ENCODE peak calls at places on chromosomes 12 and 14, in eight cellular contexts. R is fibroblast of lung; T is WTC11; D is AG04450; B is CD8-positive, alpha-beta T cell; N is spleen; Y is Calu3; E is CD4-positive, alpha-beta T cell. H is an unnamed sample.

GRCh38 chr12:90062799-90063198 is 354.2 kb upstream of the ATP2B1 start:
- DNase-seq in R (no peak), T (no peak), D (no peak), B (no peak), N (no peak), Y (no peak), E (no peak), H (no peak)

GRCh38 chr12:53989227-53990113 is 4.5 kb downstream of the HOXC10 start:
- DNase-seq in R (no peak), T (no peak), D (no peak), B (no peak), N (no peak), Y (peak), E (no peak), H (no peak)

GRCh38 chr12:127169321-127170270 is 1097.4 kb upstream of the TMEM132C start:
- DNase-seq in R (peak), T (no peak), D (no peak), B (no peak), N (no peak), Y (no peak), E (no peak), H (no peak)

GRCh38 chr12:45235087-45236025 is 19.5 kb downstream of the ANO6 start:
- DNase-seq in R (peak), T (peak), D (no peak), B (no peak), N (no peak), Y (peak), E (no peak), H (no peak)

GRCh38 chr12:34406228-34406995 is 384.1 kb downstream of the ALG10 start:
- DNase-seq in R (no peak), T (peak), D (no peak), B (no peak), N (peak), Y (no peak), E (no peak), H (peak)

GRCh38 chr12:18752280-18752920 is 14.5 kb downstream of the CAPZA3 start:
- DNase-seq in R (peak), T (peak), D (peak), B (no peak), N (no peak), Y (no peak), E (no peak), H (peak)

GRCh38 chr14:59127437-59127732 is 61.1 kb upstream of the DAAM1 start:
- DNase-seq in R (no peak), T (no peak), D (no peak), B (no peak), N (no peak), Y (no peak), E (no peak), H (no peak)

GRCh38 chr14:39384177-39384576 is 48.1 kb downstream of the FBXO33 start:
- DNase-seq in R (no peak), T (no peak), D (no peak), B (no peak), N (no peak), Y (no peak), E (no peak), H (no peak)

GRCh38 chr12:52929538-52929937 is 19.4 kb upstream of the KRT18 start:
- DNase-seq in R (no peak), T (no peak), D (no peak), B (no peak), N (no peak), Y (no peak), E (no peak), H (no peak)

GRCh38 chr14:96683575-96684289 is 113.5 kb upstream of the VRK1 start:
- DNase-seq in R (no peak), T (no peak), D (no peak), B (no peak), N (no peak), Y (no peak), E (no peak), H (no peak)

GRCh38 chr14:102770910-102771543 is 6.2 kb upstream of the TRAF3 start:
- DNase-seq in R (no peak), T (no peak), D (no peak), B (no peak), N (peak), Y (no peak), E (no peak), H (no peak)

GRCh38 chr14:66288511-66288910 is 197.7 kb upstream of the CCDC196 start:
- DNase-seq in R (no peak), T (no peak), D (no peak), B (no peak), N (no peak), Y (no peak), E (no peak), H (no peak)

GRCh38 chr14:74671789-74672188 is 41.1 kb downstream of the AREL1 start:
- DNase-seq in R (peak), T (no peak), D (peak), B (no peak), N (no peak), Y (no peak), E (no peak), H (no peak)

GRCh38 chr14:105867961-105868599 is 341.7 kb downstream of the TMEM121 start:
- DNase-seq in R (no peak), T (peak), D (no peak), B (peak), N (peak), Y (no peak), E (no peak), H (no peak)

GRCh38 chr14:95056476-95056875 is 100.9 kb downstream of the DICER1 start:
- DNase-seq in R (no peak), T (no peak), D (no peak), B (no peak), N (no peak), Y (peak), E (no peak), H (no peak)

GRCh38 chr14:95465358-95465757 is 51.1 kb downstream of the SYNE3 start:
- DNase-seq in R (no peak), T (no peak), D (no peak), B (no peak), N (no peak), Y (no peak), E (no peak), H (no peak)

GRCh38 chr12:93104535-93104934 is 175.4 kb upstream of the EEA1 start:
- DNase-seq in R (no peak), T (no peak), D (no peak), B (no peak), N (no peak), Y (no peak), E (no peak), H (no peak)

GRCh38 chr14:105061428-105062047 is 3.7 kb downstream of the GPR132 start:
- DNase-seq in R (no peak), T (no peak), D (no peak), B (peak), N (peak), Y (no peak), E (no peak), H (no peak)

GRCh38 chr14:20118795-20119194 is 8.3 kb downstream of the OR4K17 start:
- DNase-seq in R (no peak), T (no peak), D (no peak), B (no peak), N (no peak), Y (no peak), E (no peak), H (no peak)

GRCh38 chr12:6548556-6549378 is 7.1 kb downstream of the IFFO1 start:
- DNase-seq in R (peak), T (no peak), D (no peak), B (no peak), N (no peak), Y (no peak), E (no peak), H (no peak)

GRCh38 chr14:43778607-43778955 is 728.5 kb downstream of the FSCB start:
- DNase-seq in R (no peak), T (no peak), D (no peak), B (no peak), N (no peak), Y (no peak), E (no peak), H (no peak)

DNA sequence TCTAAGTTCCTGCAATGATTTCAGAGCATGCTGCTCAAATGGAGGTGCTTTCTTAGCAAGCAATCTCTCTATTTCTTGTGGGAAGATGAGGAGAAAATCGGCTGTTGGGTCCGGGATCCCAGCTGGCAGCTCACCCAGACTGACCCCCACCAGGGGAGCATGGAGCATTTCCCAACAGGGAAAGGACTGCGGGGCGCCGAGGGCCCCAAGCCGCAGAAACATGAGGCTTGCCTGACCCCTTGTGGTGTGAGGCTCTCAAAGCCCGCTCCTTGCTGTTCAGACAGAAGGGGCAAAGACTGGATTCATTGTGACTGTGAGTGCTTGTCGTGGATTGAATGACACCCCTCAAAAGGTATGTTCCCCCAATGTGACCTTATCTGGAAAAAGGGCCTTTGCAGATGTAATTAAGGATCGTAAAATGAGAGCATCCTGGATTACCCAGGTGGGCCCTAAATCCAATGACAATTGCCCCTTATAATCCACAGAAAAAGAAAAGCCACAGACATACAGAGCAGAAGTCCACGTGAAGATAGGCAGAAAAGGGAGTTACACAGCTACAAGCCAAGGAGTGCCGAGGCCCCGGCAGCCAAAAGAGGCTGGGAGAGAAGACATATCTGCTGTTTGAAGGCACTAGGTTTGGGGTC is 116.3 kb upstream of the VASH1 start:
- DNase-seq in R (peak), T (peak), D (no peak), B (no peak), N (no peak), Y (peak), E (no peak), H (peak)
- TF ChIP-seq CTCF in R (peak), T (peak), D (peak), B (no peak), N (no peak), Y (peak), E (no peak), H (peak)

GRCh38 chr12:55067701-55068100 is 47.9 kb downstream of the NEUROD4 start:
- DNase-seq in R (no peak), T (no peak), D (no peak), B (no peak), N (no peak), Y (no peak), E (no peak), H (no peak)

GRCh38 chr12:55073043-55074022 is 52.9 kb upstream of the OR9K2 start:
- DNase-seq in R (peak), T (peak), D (peak), B (peak), N (peak), Y (peak), E (peak), H (peak)

GRCh38 chr12:55074771-55075170 is 51.4 kb upstream of the OR9K2 start:
- DNase-seq in R (no peak), T (no peak), D (no peak), B (no peak), N (no peak), Y (no peak), E (no peak), H (no peak)

GRCh38 chr12:55068416-55069010 is 48.7 kb downstream of the NEUROD4 start:
- DNase-seq in R (peak), T (peak), D (no peak), B (no peak), N (no peak), Y (peak), E (no peak), H (peak)

GRCh38 chr12:55072093-55072492 is 52.3 kb downstream of the NEUROD4 start:
- DNase-seq in R (peak), T (peak), D (no peak), B (peak), N (peak), Y (peak), E (peak), H (peak)
- TF ChIP-seq CTCF in R (no peak), T (peak), D (no peak), B (peak), N (no peak), Y (peak), E (peak), H (peak)

GRCh38 chr12:2797721-2798418 is 3.1 kb downstream of the FKBP4 start:
- DNase-seq in R (peak), T (no peak), D (no peak), B (no peak), N (no peak), Y (no peak), E (no peak), H (no peak)
- TF ChIP-seq CTCF in R (no peak), T (no peak), D (peak), B (no peak), N (no peak), Y (no peak), E (no peak), H (no peak)

GRCh38 chr12:132764231-132764630 is 2.6 kb upstream of the ANKLE2 start:
- DNase-seq in R (no peak), T (no peak), D (no peak), B (no peak), N (no peak), Y (no peak), E (no peak), H (no peak)

GRCh38 chr12:132761032-132761910 is at the start of gene ANKLE2:
- DNase-seq in R (peak), T (peak), D (no peak), B (peak), N (peak), Y (peak), E (peak), H (peak)

GRCh38 chr12:132765366-132765765 is 3.7 kb upstream of the ANKLE2 start:
- DNase-seq in R (no peak), T (no peak), D (no peak), B (no peak), N (no peak), Y (no peak), E (no peak), H (no peak)

GRCh38 chr12:132766380-132767085 is 4.9 kb upstream of the ANKLE2 start:
- DNase-seq in R (peak), T (no peak), D (no peak), B (no peak), N (peak), Y (no peak), E (no peak), H (no peak)

DNA sequence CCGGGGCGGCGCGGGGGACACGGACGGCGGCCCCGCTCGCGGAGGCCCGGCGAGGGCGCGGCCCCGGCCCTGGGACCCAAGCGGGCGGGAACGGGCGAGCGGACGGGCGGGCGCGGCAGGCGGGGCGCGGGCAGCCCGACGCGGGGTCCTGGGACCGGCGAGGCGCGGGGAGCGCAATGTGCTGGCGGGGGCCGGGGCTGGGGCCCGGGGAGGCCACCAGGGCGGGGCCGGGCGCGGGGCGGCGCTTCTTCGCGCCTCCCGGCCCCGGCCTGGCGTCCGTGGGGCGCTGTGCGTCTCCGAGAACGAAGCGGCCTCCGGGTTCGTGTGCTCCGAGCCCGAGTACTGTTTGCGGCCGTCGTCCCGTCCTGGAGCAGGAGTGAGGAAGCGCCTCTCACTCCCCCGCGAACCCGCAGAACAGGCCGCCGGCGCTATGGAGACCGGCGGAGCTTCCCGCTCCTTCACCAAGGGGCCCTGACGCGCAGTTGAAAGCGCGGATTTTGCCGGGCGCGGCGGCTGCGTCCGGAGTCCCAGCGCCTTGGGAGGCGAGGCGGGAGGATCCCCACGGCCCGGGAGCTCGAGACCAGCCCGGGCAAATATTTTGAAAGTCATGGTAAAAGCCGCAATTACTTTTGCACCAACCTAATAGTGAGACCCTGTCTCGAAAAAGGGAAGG is 415 bp upstream of the ANKLE2 start:
- DNase-seq in R (peak), T (peak), D (no peak), B (peak), N (peak), Y (peak), E (peak), H (peak)
- TF ChIP-seq CTCF in R (no peak), T (no peak), D (peak), B (no peak), N (peak), Y (no peak), E (peak), H (no peak)